ENCODE peak calls at places on chromosomes 13 and 19, in eight cellular contexts. E is WTC11, Q is HFF-Myc, H is bronchial epithelial cell, N is activated B cell treated with CpG ODN at 0.5 μM for 24 hours, O is foreskin keratinocyte, L is B cell, B is AG09309. F is an unnamed sample.

GRCh38 chr19:40614595-40615411 is 13.6 kb downstream of the LTBP4 start:
- DNase-seq in E (peak; percentile 94), Q (peak; percentile 95), H (peak; percentile 98), N (peak; percentile 51), O (peak; percentile 97), L (no peak), B (peak; percentile 82), F (no peak)

GRCh38 chr19:40610396-40611064 is 9.4 kb downstream of the LTBP4 start:
- DNase-seq in E (no peak), Q (no peak), H (peak; percentile 24), N (no peak), O (no peak), L (peak; percentile 81), B (no peak), F (no peak)

GRCh38 chr19:17488593-17489391 is 18.5 kb downstream of the SLC27A1 start:
- DNase-seq in E (peak; percentile 99), Q (no peak), H (peak; percentile 76), N (peak; percentile 44), O (peak; percentile 42), L (peak; percentile 74), B (no peak), F (no peak)

GRCh38 chr19:57559008-57559403 is 657 bp downstream of the ZNF550 start:
- DNase-seq in E (peak; percentile 18), Q (no peak), H (peak; percentile 8), N (no peak), O (no peak), L (peak; percentile 26), B (no peak), F (no peak)

GRCh38 chr19:55157064-55157908 is at the start of gene TNNI3:
- DNase-seq in E (no peak), Q (no peak), H (no peak), N (no peak), O (no peak), L (no peak), B (no peak), F (no peak)

GRCh38 chr19:20318616-20319015 is 151.6 kb downstream of the ZNF486 start:
- DNase-seq in E (no peak), Q (no peak), H (no peak), N (no peak), O (no peak), L (no peak), B (no peak), F (no peak)

GRCh38 chr13:66534561-66534960 is 695.6 kb downstream of the PCDH9 start:
- DNase-seq in E (no peak), Q (no peak), H (peak; percentile 2), N (no peak), O (no peak), L (no peak), B (no peak), F (no peak)

GRCh38 chr19:40365010-40365409 is 16.5 kb downstream of the PLD3 start:
- DNase-seq in E (no peak), Q (no peak), H (no peak), N (no peak), O (no peak), L (no peak), B (no peak), F (no peak)

GRCh38 chr19:23285948-23286347 is 35.8 kb upstream of the ZNF724 start:
- DNase-seq in E (no peak), Q (no peak), H (no peak), N (no peak), O (no peak), L (no peak), B (no peak), F (no peak)

GRCh38 chr19:51181913-51182419 is 39.9 kb downstream of the SIGLEC7 start:
- DNase-seq in E (peak; percentile 77), Q (no peak), H (no peak), N (no peak), O (no peak), L (no peak), B (no peak), F (no peak)

GRCh38 chr19:53989600-53990533 is 1.6 kb upstream of the CACNG6 start:
- DNase-seq in E (no peak), Q (no peak), H (no peak), N (no peak), O (no peak), L (no peak), B (no peak), F (no peak)

GRCh38 chr19:5110546-5110945 is 141.6 kb downstream of the KDM4B start:
- DNase-seq in E (no peak), Q (no peak), H (no peak), N (no peak), O (no peak), L (no peak), B (no peak), F (no peak)

GRCh38 chr19:41531438-41532311 is 44.3 kb upstream of the CEACAM21 start:
- DNase-seq in E (no peak), Q (no peak), H (peak; percentile 45), N (peak; percentile 64), O (no peak), L (peak; percentile 73), B (no peak), F (no peak)

GRCh38 chr13:99153219-99153618 is 47.4 kb upstream of the UBAC2 start:
- DNase-seq in E (no peak), Q (no peak), H (peak; percentile 35), N (no peak), O (no peak), L (no peak), B (no peak), F (no peak)

GRCh38 chr19:37506387-37507166 is at the start of gene ZNF793:
- DNase-seq in E (peak; percentile 80), Q (no peak), H (peak; percentile 82), N (peak; percentile 70), O (peak; percentile 87), L (peak; percentile 77), B (peak; percentile 39), F (peak; percentile 89)

GRCh38 chr19:31140717-31141116 is 208.5 kb downstream of the TSHZ3 start:
- DNase-seq in E (no peak), Q (no peak), H (peak; percentile 62), N (no peak), O (no peak), L (no peak), B (no peak), F (no peak)

GRCh38 chr13:31670831-31671617 is 68.3 kb upstream of the RXFP2 start:
- DNase-seq in E (no peak), Q (peak; percentile 2), H (peak; percentile 1), N (no peak), O (no peak), L (no peak), B (no peak), F (no peak)

GRCh38 chr19:49681830-49682229 is 4.8 kb downstream of the PRMT1 start:
- DNase-seq in E (no peak), Q (no peak), H (no peak), N (no peak), O (no peak), L (no peak), B (no peak), F (no peak)

GRCh38 chr13:24212674-24213073 is 52.2 kb downstream of the SPATA13 start:
- DNase-seq in E (no peak), Q (no peak), H (no peak), N (no peak), O (no peak), L (no peak), B (no peak), F (no peak)

GRCh38 chr19:29845576-29846176 is 33.9 kb downstream of the CCNE1 start:
- DNase-seq in E (no peak), Q (peak; percentile 26), H (peak; percentile 22), N (no peak), O (no peak), L (peak; percentile 50), B (no peak), F (no peak)

GRCh38 chr19:29841559-29842367 is 30.0 kb downstream of the CCNE1 start:
- DNase-seq in E (no peak), Q (peak; percentile 35), H (peak; percentile 76), N (no peak), O (peak; percentile 87), L (no peak), B (no peak), F (no peak)

GRCh38 chr19:29842471-29843179 is 30.8 kb downstream of the CCNE1 start:
- DNase-seq in E (no peak), Q (no peak), H (no peak), N (no peak), O (no peak), L (no peak), B (no peak), F (no peak)

GRCh38 chr19:29843180-29844051 is 31.6 kb downstream of the CCNE1 start:
- DNase-seq in E (peak; percentile 34), Q (no peak), H (no peak), N (no peak), O (no peak), L (no peak), B (no peak), F (no peak)

GRCh38 chr19:29844891-29845575 is 33.2 kb downstream of the CCNE1 start:
- DNase-seq in E (peak; percentile 93), Q (peak; percentile 45), H (peak; percentile 75), N (peak; percentile 94), O (peak; percentile 72), L (peak; percentile 93), B (peak; percentile 49), F (peak; percentile 97)
- TF ChIP-seq CTCF in E (no peak), Q (no peak), H (no peak), N (no peak), O (peak; percentile 11), L (no peak), B (no peak), F (no peak)

GRCh38 chr19:2782936-2783780 is at the start of gene SGTA:
- DNase-seq in E (peak; percentile 98), Q (peak; percentile 97), H (peak; percentile 96), N (peak; percentile 90), O (peak; percentile 95), L (peak; percentile 99), B (peak; percentile 95), F (peak; percentile 99)
- TF ChIP-seq CTCF in E (no peak), Q (peak; percentile 18), H (peak; percentile 58), N (no peak), O (peak; percentile 57), L (peak; percentile 59), B (peak; percentile 47), F (peak; percentile 50)

DNA sequence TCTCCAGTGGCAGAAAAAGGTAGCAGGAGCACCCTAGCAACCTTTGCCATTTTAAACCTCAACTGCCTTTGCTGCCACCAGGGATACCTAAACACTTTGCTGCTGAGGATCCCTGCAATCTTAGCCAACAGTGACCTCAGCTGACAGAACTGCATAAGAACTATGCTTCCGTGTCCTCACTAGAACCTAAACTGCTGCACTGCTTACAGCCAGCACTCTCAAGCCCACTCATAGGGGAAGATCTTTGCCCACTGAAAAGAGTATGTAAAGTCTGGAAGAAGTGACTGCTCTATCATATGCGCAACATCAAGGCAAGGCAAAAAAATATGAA is 270.0 kb upstream of the PCDH20 start:
- DNase-seq in E (peak; percentile 28), Q (no peak), H (peak; percentile 40), N (no peak), O (no peak), L (no peak), B (no peak), F (no peak)
- TF ChIP-seq CTCF in E (peak; percentile 14), Q (no peak), H (peak; percentile 54), N (no peak), O (peak; percentile 3), L (no peak), B (no peak), F (peak; percentile 21)

DNA sequence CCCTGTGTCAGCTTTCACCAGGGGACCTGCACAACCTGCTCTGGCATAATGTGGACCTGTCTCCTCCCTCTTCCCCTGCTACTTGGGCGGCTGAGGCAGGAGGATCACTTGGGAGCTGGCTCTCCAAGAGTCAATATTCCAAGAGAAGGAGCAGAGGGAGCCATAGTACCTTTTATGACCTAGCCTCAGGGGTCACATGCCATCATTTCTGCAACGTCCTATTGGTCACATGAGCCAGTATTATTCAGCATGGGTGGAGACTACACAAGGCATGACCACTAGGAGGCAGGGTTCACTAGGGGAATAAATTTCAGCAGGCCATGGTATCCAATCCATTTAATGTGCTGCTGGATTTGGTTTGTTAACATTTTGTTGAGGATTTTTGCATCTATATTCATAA is 12.0 kb upstream of the SHFL start:
- DNase-seq in E (no peak), Q (no peak), H (peak; percentile 13), N (no peak), O (no peak), L (no peak), B (no peak), F (no peak)
- TF ChIP-seq CTCF in E (peak; percentile 17), Q (peak; percentile 54), H (peak; percentile 15), N (no peak), O (peak; percentile 63), L (peak; percentile 23), B (peak; percentile 32), F (peak; percentile 31)

F was measured in osteocyte.